ENCODE peak calls at places on chromosomes 13 and 19, in seven cellular contexts. B is CD4-positive, alpha-beta T cell; S is stimulated activated CD8-positive, alpha-beta memory T cell treated with anti-CD3 and anti-CD28 coated beads, Interleukin-12 subunit alpha, Interleukin-12 subunit beta, amount 100 ng/mL, for 4 hours; O is head of caudate nucleus; H is ureter; F is pulmonary artery endothelial cell; W is stimulated activated CD4-positive, alpha-beta T cell treated with anti-CD3 and anti-CD28 coated beads, Interleukin-1b, Interleukin-23, amount 100 ng/mL, for 24 hours. V is an unnamed sample.

GRCh38 chr13:90640976-90641375 is 706.5 kb upstream of the MIR17HG start:
- DNase-seq in B (no peak), W (no peak), O (no peak), H (no peak), F (no peak), S (no peak), V (peak)

GRCh38 chr19:19385900-19386339 is 19.6 kb upstream of the GATAD2A start:
- DNase-seq in H (peak), W (no peak), O (no peak), S (no peak), F (no peak), B (peak), V (no peak)

GRCh38 chr13:27924529-27925141 is 4.8 kb downstream of the PDX1 start:
- DNase-seq in H (no peak), B (no peak), S (no peak), F (no peak), O (no peak), W (no peak), V (no peak)

GRCh38 chr19:11693505-11694499 is 44.9 kb downstream of the ZNF823 start:
- DNase-seq in H (no peak), O (no peak), F (no peak), B (no peak), W (no peak), S (no peak), V (peak)

GRCh38 chr19:53088091-53088490 is 15.1 kb downstream of the ZNF160 start:
- DNase-seq in S (no peak), F (no peak), O (no peak), W (no peak), B (no peak), H (no peak), V (no peak)

GRCh38 chr13:27657724-27658123 is 36.0 kb downstream of the POLR1D start:
- DNase-seq in S (no peak), H (no peak), O (no peak), F (no peak), B (no peak), W (no peak), V (no peak)

GRCh38 chr13:110107568-110108347 is 199.2 kb downstream of the COL4A1 start:
- DNase-seq in F (no peak), B (no peak), H (no peak), O (no peak), W (no peak), S (no peak), V (no peak)

GRCh38 chr13:94778585-94778984 is 66.2 kb upstream of the SOX21 start:
- DNase-seq in W (no peak), O (no peak), S (no peak), F (no peak), B (no peak), H (no peak), V (no peak)

GRCh38 chr19:11375143-11375948 is 880 bp downstream of the SWSAP1 start:
- DNase-seq in H (peak), B (peak), F (no peak), S (no peak), O (no peak), W (peak), V (no peak)

GRCh38 chr13:27228131-27228530 is 23.2 kb upstream of the RPL21 start:
- DNase-seq in H (no peak), W (no peak), B (no peak), F (no peak), O (no peak), S (no peak), V (no peak)

GRCh38 chr19:49895566-49896297 is 955 bp downstream of the IL4I1 start:
- DNase-seq in S (no peak), F (no peak), B (no peak), W (no peak), H (no peak), O (no peak), V (no peak)

GRCh38 chr19:46574533-46574932 is 26.6 kb upstream of the CALM3 start:
- DNase-seq in W (peak), H (no peak), F (no peak), O (peak), B (no peak), S (peak), V (no peak)

GRCh38 chr13:110546933-110547332 is 14.6 kb downstream of the RAB20 start:
- DNase-seq in H (peak), S (no peak), F (peak), W (no peak), B (no peak), O (peak), V (peak)

GRCh38 chr13:110116072-110116487 is 190.9 kb downstream of the COL4A1 start:
- DNase-seq in O (no peak), W (peak), S (no peak), B (peak), F (no peak), H (peak), V (no peak)

GRCh38 chr19:1304197-1304924 is 18.7 kb downstream of the EFNA2 start:
- DNase-seq in F (no peak), W (no peak), S (no peak), H (no peak), B (no peak), O (no peak), V (no peak)

GRCh38 chr19:38831142-38831605 is 420 bp downstream of the ECH1 start:
- DNase-seq in F (no peak), S (no peak), B (no peak), O (peak), H (peak), W (no peak), V (peak)

GRCh38 chr13:102441085-102441484 is 39.2 kb upstream of the FGF14 start:
- DNase-seq in O (no peak), W (no peak), S (no peak), B (no peak), H (no peak), F (no peak), V (no peak)

GRCh38 chr13:22789916-22790315 is 390.9 kb upstream of the SGCG start:
- DNase-seq in B (no peak), W (no peak), O (no peak), H (no peak), F (no peak), S (no peak), V (no peak)

GRCh38 chr19:19461671-19462622 is 53.4 kb downstream of the TSSK6 start:
- DNase-seq in B (no peak), F (no peak), W (no peak), H (peak), O (peak), S (no peak), V (no peak)

GRCh38 chr19:35973487-35973886 is 21.5 kb upstream of the SDHAF1 start:
- DNase-seq in W (no peak), B (no peak), H (no peak), S (no peak), F (no peak), O (no peak), V (no peak)

GRCh38 chr19:30649934-30650614 is 277.9 kb downstream of the ZNF536 start:
- DNase-seq in O (peak), W (no peak), F (no peak), S (no peak), B (no peak), H (no peak), V (peak)